ENCODE peak calls at places on chromosomes 1 and 21, in seven cellular contexts. One of them, this sample, is unnamed.
A peak's percentile ranks its signal among the peaks of the same experiment; 100 is the strongest.

GRCh38 chr21:28393279-28393678 is 599.4 kb downstream of the LTN1 start:
- DNase-seq in heart left ventricle: no peak
- DNase-seq in pancreas: peak; percentile 59
- DNase-seq in CD8-positive, alpha-beta memory T cell: no peak
- DNase-seq in A549: no peak
- DNase-seq in tibial nerve: no peak
- DNase-seq in sigmoid colon: no peak
- DNase-seq in this sample: no peak

GRCh38 chr1:32336963-32337675 is 1.1 kb upstream of the MARCKSL1 start:
- DNase-seq in heart left ventricle: peak; percentile 66
- DNase-seq in pancreas: peak; percentile 63
- DNase-seq in CD8-positive, alpha-beta memory T cell: peak; percentile 61
- DNase-seq in A549: no peak
- DNase-seq in tibial nerve: no peak
- DNase-seq in sigmoid colon: no peak
- DNase-seq in this sample: no peak

GRCh38 chr21:37835512-37835911 is 80.7 kb downstream of the KCNJ6 start:
- DNase-seq in heart left ventricle: no peak
- DNase-seq in pancreas: no peak
- DNase-seq in CD8-positive, alpha-beta memory T cell: no peak
- DNase-seq in A549: no peak
- DNase-seq in tibial nerve: no peak
- DNase-seq in sigmoid colon: no peak
- DNase-seq in this sample: no peak

GRCh38 chr1:85494074-85494956 is 29.4 kb upstream of the DDAH1 start:
- DNase-seq in heart left ventricle: no peak
- DNase-seq in pancreas: no peak
- DNase-seq in CD8-positive, alpha-beta memory T cell: no peak
- DNase-seq in A549: no peak
- DNase-seq in tibial nerve: no peak
- DNase-seq in sigmoid colon: no peak
- DNase-seq in this sample: no peak

GRCh38 chr1:31709060-31709459 is 5.2 kb upstream of the COL16A1 start:
- DNase-seq in heart left ventricle: no peak
- DNase-seq in pancreas: no peak
- DNase-seq in CD8-positive, alpha-beta memory T cell: no peak
- DNase-seq in A549: no peak
- DNase-seq in tibial nerve: no peak
- DNase-seq in sigmoid colon: no peak
- DNase-seq in this sample: no peak

GRCh38 chr1:106268070-106268469 is 788.4 kb upstream of the PRMT6 start:
- DNase-seq in heart left ventricle: no peak
- DNase-seq in pancreas: no peak
- DNase-seq in CD8-positive, alpha-beta memory T cell: no peak
- DNase-seq in A549: no peak
- DNase-seq in tibial nerve: no peak
- DNase-seq in sigmoid colon: no peak
- DNase-seq in this sample: no peak

GRCh38 chr1:58358311-58358710 is 188.2 kb downstream of the OMA1 start:
- DNase-seq in heart left ventricle: no peak
- DNase-seq in pancreas: no peak
- DNase-seq in CD8-positive, alpha-beta memory T cell: no peak
- DNase-seq in A549: peak; percentile 7
- DNase-seq in tibial nerve: no peak
- DNase-seq in sigmoid colon: no peak
- DNase-seq in this sample: no peak

GRCh38 chr1:160993544-160993943 is 27.4 kb downstream of the F11R start:
- DNase-seq in heart left ventricle: no peak
- DNase-seq in pancreas: no peak
- DNase-seq in CD8-positive, alpha-beta memory T cell: no peak
- DNase-seq in A549: peak; percentile 25
- DNase-seq in tibial nerve: no peak
- DNase-seq in sigmoid colon: no peak
- DNase-seq in this sample: no peak

GRCh38 chr1:227654431-227654830 is 80.7 kb downstream of the JMJD4 start:
- DNase-seq in heart left ventricle: no peak
- DNase-seq in pancreas: no peak
- DNase-seq in CD8-positive, alpha-beta memory T cell: no peak
- DNase-seq in A549: no peak
- DNase-seq in tibial nerve: no peak
- DNase-seq in sigmoid colon: no peak
- DNase-seq in this sample: no peak
- H3K9me3 ChIP-seq in heart left ventricle: peaks cover 66% of the 10 kb centered on the region
- H3K9me3 ChIP-seq in pancreas: peaks cover 33% of the 10 kb centered on the region
- H3K9me3 ChIP-seq in CD8-positive, alpha-beta memory T cell: peaks cover 60% of the 10 kb centered on the region
- H3K9me3 ChIP-seq in A549: peaks cover 94% of the 10 kb centered on the region
- H3K9me3 ChIP-seq in tibial nerve: peaks cover 63% of the 10 kb centered on the region
- H3K9me3 ChIP-seq in sigmoid colon: peaks cover 94% of the 10 kb centered on the region
- H3K9me3 ChIP-seq in this sample: peaks cover 92% of the 10 kb centered on the region

DNA sequence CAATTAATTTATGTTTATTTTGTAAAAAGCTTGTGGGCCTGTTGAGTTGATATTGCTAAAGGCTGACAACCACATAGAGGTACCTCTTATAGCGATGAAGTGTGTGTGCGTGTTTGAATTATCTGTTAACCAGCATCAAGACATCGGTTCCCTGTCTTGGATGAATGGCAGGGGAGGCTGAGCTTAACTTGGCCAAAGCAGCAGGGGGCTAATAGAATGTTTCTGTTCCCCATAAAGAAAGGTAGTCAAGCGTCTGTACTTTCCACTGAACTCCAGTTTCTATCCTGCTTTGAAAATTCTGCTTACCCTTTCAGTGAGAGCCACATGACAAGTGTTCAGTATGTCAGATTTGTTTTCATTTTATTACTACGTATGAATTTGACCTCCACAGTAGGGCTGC is 63.0 kb downstream of the ROR1 start:
- DNase-seq in heart left ventricle: no peak
- DNase-seq in pancreas: no peak
- DNase-seq in CD8-positive, alpha-beta memory T cell: no peak
- DNase-seq in A549: no peak
- DNase-seq in tibial nerve: no peak
- DNase-seq in sigmoid colon: no peak
- DNase-seq in this sample: no peak
- H3K4me3 ChIP-seq in heart left ventricle: no peak overlapping the region
- H3K4me3 ChIP-seq in pancreas: no peak overlapping the region
- H3K4me3 ChIP-seq in CD8-positive, alpha-beta memory T cell: no peak overlapping the region
- H3K4me3 ChIP-seq in A549: no peak overlapping the region
- H3K4me3 ChIP-seq in tibial nerve: no peak overlapping the region
- H3K4me3 ChIP-seq in sigmoid colon: no peak overlapping the region
- H3K4me3 ChIP-seq in this sample: no peak overlapping the region

GRCh38 chr1:2981981-2982614 is 39.2 kb upstream of the ACTRT2 start:
- DNase-seq in heart left ventricle: no peak
- DNase-seq in pancreas: peak; percentile 61
- DNase-seq in CD8-positive, alpha-beta memory T cell: no peak
- DNase-seq in A549: no peak
- DNase-seq in tibial nerve: no peak
- DNase-seq in sigmoid colon: peak; percentile 50
- DNase-seq in this sample: no peak

GRCh38 chr1:2980073-2980791 is 41.0 kb upstream of the ACTRT2 start:
- DNase-seq in heart left ventricle: no peak
- DNase-seq in pancreas: peak; percentile 57
- DNase-seq in CD8-positive, alpha-beta memory T cell: no peak
- DNase-seq in A549: no peak
- DNase-seq in tibial nerve: no peak
- DNase-seq in sigmoid colon: peak; percentile 58
- DNase-seq in this sample: no peak

GRCh38 chr1:2980849-2981248 is 40.4 kb upstream of the ACTRT2 start:
- DNase-seq in heart left ventricle: no peak
- DNase-seq in pancreas: no peak
- DNase-seq in CD8-positive, alpha-beta memory T cell: no peak
- DNase-seq in A549: no peak
- DNase-seq in tibial nerve: no peak
- DNase-seq in sigmoid colon: peak; percentile 13
- DNase-seq in this sample: no peak

GRCh38 chr1:2982615-2983318 is 38.5 kb upstream of the ACTRT2 start:
- DNase-seq in heart left ventricle: no peak
- DNase-seq in pancreas: peak; percentile 60
- DNase-seq in CD8-positive, alpha-beta memory T cell: no peak
- DNase-seq in A549: no peak
- DNase-seq in tibial nerve: no peak
- DNase-seq in sigmoid colon: peak; percentile 61
- DNase-seq in this sample: no peak

DNA sequence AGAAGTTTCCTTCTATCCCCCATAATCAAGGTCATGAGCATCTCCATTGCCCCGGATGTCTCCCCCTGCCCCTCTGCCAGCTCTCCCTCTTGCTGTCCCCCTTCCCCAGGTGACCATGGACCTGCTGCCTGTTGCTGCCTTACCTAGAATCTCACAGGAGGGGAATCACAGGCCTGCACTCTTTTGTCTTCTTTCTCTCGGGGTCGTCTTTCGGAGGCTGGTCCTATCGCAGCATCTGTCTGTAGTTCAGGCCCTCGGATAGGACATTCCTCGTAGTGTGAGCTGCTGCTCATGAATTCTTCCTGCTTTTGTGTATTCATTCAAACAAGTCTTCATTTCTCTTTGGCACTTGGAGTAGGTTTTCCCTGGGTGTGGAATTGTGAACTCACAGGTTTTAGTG is 39.9 kb upstream of the ACTRT2 start:
- DNase-seq in heart left ventricle: no peak
- DNase-seq in pancreas: no peak
- DNase-seq in CD8-positive, alpha-beta memory T cell: no peak
- DNase-seq in A549: no peak
- DNase-seq in tibial nerve: no peak
- DNase-seq in sigmoid colon: peak; percentile 37
- DNase-seq in this sample: no peak
- H3K9me3 ChIP-seq in heart left ventricle: no peaks in the 10 kb centered on the region
- H3K9me3 ChIP-seq in pancreas: no peaks in the 10 kb centered on the region
- H3K9me3 ChIP-seq in CD8-positive, alpha-beta memory T cell: no peaks in the 10 kb centered on the region
- H3K9me3 ChIP-seq in A549: no peaks in the 10 kb centered on the region
- H3K9me3 ChIP-seq in tibial nerve: no peaks in the 10 kb centered on the region
- H3K9me3 ChIP-seq in sigmoid colon: no peaks in the 10 kb centered on the region
- H3K9me3 ChIP-seq in this sample: no peaks in the 10 kb centered on the region

GRCh38 chr1:33428661-33429060 is 2.2 kb downstream of the PHC2 start:
- DNase-seq in heart left ventricle: no peak
- DNase-seq in pancreas: no peak
- DNase-seq in CD8-positive, alpha-beta memory T cell: no peak
- DNase-seq in A549: no peak
- DNase-seq in tibial nerve: no peak
- DNase-seq in sigmoid colon: no peak
- DNase-seq in this sample: no peak
- H3K4me3 ChIP-seq in heart left ventricle: peak overlapping the region; percentile 80
- H3K4me3 ChIP-seq in pancreas: no peak overlapping the region
- H3K4me3 ChIP-seq in CD8-positive, alpha-beta memory T cell: no peak overlapping the region
- H3K4me3 ChIP-seq in A549: no peak overlapping the region
- H3K4me3 ChIP-seq in tibial nerve: no peak overlapping the region
- H3K4me3 ChIP-seq in sigmoid colon: no peak overlapping the region
- H3K4me3 ChIP-seq in this sample: no peak overlapping the region

DNA sequence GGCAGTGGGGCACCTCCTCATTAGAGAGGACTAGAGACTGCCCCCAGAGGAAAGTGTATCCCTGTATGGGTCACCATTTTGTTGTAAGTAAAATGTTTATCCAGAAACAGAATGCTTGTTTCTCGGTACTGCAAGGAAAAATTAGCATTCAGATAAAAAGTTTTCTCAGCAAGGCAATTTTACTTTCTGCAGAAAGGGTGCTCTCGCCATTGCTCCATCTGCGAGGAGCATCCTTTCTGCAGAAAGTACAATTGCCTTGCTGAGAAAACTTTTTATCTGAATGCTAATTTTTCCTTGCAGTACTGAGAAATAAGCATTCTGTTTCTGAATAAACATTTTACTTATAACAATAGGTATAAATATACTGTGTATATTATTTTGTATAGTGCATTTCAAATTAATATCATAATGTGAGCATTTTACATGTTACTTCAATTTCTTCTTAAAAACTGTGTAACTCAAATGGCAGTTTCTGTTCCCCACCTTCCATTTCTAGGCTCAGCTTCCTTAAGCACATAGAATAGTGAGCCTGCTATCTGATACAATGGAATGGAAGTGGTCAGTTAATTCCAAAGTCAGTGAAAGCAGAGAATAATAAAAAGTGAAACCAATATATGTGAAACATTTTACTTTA is 76.5 kb upstream of the DESI2 start:
- DNase-seq in heart left ventricle: no peak
- DNase-seq in pancreas: no peak
- DNase-seq in CD8-positive, alpha-beta memory T cell: no peak
- DNase-seq in A549: no peak
- DNase-seq in tibial nerve: no peak
- DNase-seq in sigmoid colon: no peak
- DNase-seq in this sample: no peak
- H3K9me3 ChIP-seq in heart left ventricle: peaks cover 22% of the 10 kb centered on the region
- H3K9me3 ChIP-seq in pancreas: no peaks in the 10 kb centered on the region
- H3K9me3 ChIP-seq in CD8-positive, alpha-beta memory T cell: peaks cover 30% of the 10 kb centered on the region
- H3K9me3 ChIP-seq in A549: peaks cover 52% of the 10 kb centered on the region
- H3K9me3 ChIP-seq in tibial nerve: peaks cover 12% of the 10 kb centered on the region
- H3K9me3 ChIP-seq in sigmoid colon: peaks cover 34% of the 10 kb centered on the region
- H3K9me3 ChIP-seq in this sample: peaks cover 44% of the 10 kb centered on the region

DNA sequence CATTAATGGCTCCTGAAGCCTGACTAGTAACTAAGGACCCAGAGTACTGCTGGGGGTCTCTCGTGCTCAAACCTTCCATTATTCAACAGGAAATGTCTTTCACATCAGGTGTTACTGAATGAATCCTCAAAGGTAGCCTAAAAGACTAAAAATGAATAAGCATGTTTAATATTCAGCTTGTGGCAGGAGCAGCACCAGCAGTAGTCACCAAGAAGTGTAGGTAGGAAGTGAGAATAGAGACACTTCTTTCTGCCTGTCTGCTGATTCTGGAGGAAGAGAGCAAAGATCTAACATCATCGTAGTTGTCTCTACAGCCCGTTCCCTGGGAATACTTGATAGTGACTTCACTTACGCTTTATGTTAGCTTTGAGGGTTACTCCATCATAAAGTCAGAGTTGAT is 7.6 kb upstream of the SLC30A1 start:
- DNase-seq in heart left ventricle: no peak
- DNase-seq in pancreas: no peak
- DNase-seq in CD8-positive, alpha-beta memory T cell: no peak
- DNase-seq in A549: no peak
- DNase-seq in tibial nerve: no peak
- DNase-seq in sigmoid colon: no peak
- DNase-seq in this sample: no peak
- H3K4me3 ChIP-seq in heart left ventricle: no peak overlapping the region
- H3K4me3 ChIP-seq in pancreas: no peak overlapping the region
- H3K4me3 ChIP-seq in CD8-positive, alpha-beta memory T cell: no peak overlapping the region
- H3K4me3 ChIP-seq in A549: no peak overlapping the region
- H3K4me3 ChIP-seq in tibial nerve: no peak overlapping the region
- H3K4me3 ChIP-seq in sigmoid colon: no peak overlapping the region
- H3K4me3 ChIP-seq in this sample: no peak overlapping the region

DNA sequence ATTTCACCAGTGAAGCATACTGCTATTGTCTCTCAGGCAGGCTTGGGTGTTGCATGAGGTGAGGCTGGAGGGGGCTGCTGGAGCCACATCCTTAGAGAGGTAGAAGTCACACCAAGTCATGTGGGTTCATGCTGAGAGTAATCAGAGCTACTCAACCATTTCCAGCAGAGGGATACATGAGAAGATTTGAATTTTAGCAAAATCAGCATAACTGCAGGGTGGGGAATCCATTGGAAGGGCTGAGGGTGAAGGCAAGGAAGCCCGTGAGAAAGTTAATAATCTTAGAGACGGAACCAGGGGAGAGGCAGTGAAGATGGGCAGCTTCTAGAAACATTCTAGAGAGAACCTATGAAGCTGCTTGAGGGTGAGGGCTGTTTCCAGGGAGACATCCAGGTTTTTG is 359.6 kb downstream of the DSCAM start:
- DNase-seq in heart left ventricle: no peak
- DNase-seq in pancreas: no peak
- DNase-seq in CD8-positive, alpha-beta memory T cell: no peak
- DNase-seq in A549: no peak
- DNase-seq in tibial nerve: no peak
- DNase-seq in sigmoid colon: no peak
- DNase-seq in this sample: no peak
- H3K9me3 ChIP-seq in heart left ventricle: no peaks in the 10 kb centered on the region
- H3K9me3 ChIP-seq in pancreas: no peaks in the 10 kb centered on the region
- H3K9me3 ChIP-seq in CD8-positive, alpha-beta memory T cell: no peaks in the 10 kb centered on the region
- H3K9me3 ChIP-seq in A549: no peaks in the 10 kb centered on the region
- H3K9me3 ChIP-seq in tibial nerve: no peaks in the 10 kb centered on the region
- H3K9me3 ChIP-seq in sigmoid colon: peaks cover 1% of the 10 kb centered on the region
- H3K9me3 ChIP-seq in this sample: peaks cover 5% of the 10 kb centered on the region

This sample was measured in MG63.